ENCODE peak calls at places on chromosome 20, in four cellular contexts. I, P, T and V are unnamed samples.
A peak's percentile ranks its signal among the peaks of the same experiment; 100 is the strongest.

GRCh38 chr20:50980851-50981713 is 22.5 kb downstream of the MOCS3 start:
- DNase-seq in I (peak; percentile 27), P (no peak), T (no peak), V (peak; percentile 45)

GRCh38 chr20:13336308-13337089 is 115.4 kb downstream of the ISM1 start:
- DNase-seq in I (no peak), P (no peak), T (no peak), V (no peak)

GRCh38 chr20:2706688-2707352 is 14.2 kb downstream of the EBF4 start:
- DNase-seq in I (no peak), P (no peak), T (no peak), V (no peak)

GRCh38 chr20:53805895-53806384 is 212.3 kb upstream of the ZNF217 start:
- DNase-seq in I (no peak), P (no peak), T (no peak), V (no peak)

GRCh38 chr20:41232971-41233926 is 84.3 kb downstream of the ZHX3 start:
- DNase-seq in I (no peak), P (no peak), T (no peak), V (no peak)

GRCh38 chr20:8145246-8145639 is 13.2 kb downstream of the PLCB1 start:
- DNase-seq in I (no peak), P (no peak), T (no peak), V (no peak)

GRCh38 chr20:43191946-43192847 is 2.5 kb upstream of the PTPRT start:
- DNase-seq in I (no peak), P (no peak), T (no peak), V (no peak)

GRCh38 chr20:47701612-47702011 is 83.7 kb downstream of the SULF2 start:
- DNase-seq in I (no peak), P (no peak), T (no peak), V (no peak)

GRCh38 chr20:10474606-10475184 is 39.6 kb downstream of the SLX4IP start:
- DNase-seq in I (peak; percentile 35), P (no peak), T (no peak), V (no peak)

GRCh38 chr20:15579703-15580102 is 993.5 kb downstream of the KIF16B start:
- DNase-seq in I (no peak), P (no peak), T (no peak), V (no peak)

GRCh38 chr20:2246081-2246491 is 49.7 kb upstream of the TGM3 start:
- DNase-seq in I (no peak), P (no peak), T (no peak), V (no peak)

GRCh38 chr20:20732641-20733040 is 20.2 kb upstream of the RALGAPA2 start:
- DNase-seq in I (no peak), P (no peak), T (no peak), V (no peak)

GRCh38 chr20:53597521-53598120 is 4.0 kb upstream of the ZNF217 start:
- DNase-seq in I (no peak), P (no peak), T (no peak), V (no peak)

GRCh38 chr20:12372557-12372956 is 454.9 kb downstream of the BTBD3 start:
- DNase-seq in I (no peak), P (no peak), T (no peak), V (no peak)

GRCh38 chr20:37643400-37643799 is 50.4 kb upstream of the CTNNBL1 start:
- DNase-seq in I (no peak), P (no peak), T (no peak), V (no peak)

GRCh38 chr20:19913927-19914614 is 103.1 kb upstream of the NAA20 start:
- DNase-seq in I (no peak), P (no peak), T (no peak), V (no peak)

GRCh38 chr20:10769700-10770099 is 95.9 kb upstream of the JAG1 start:
- DNase-seq in I (no peak), P (no peak), T (no peak), V (no peak)

GRCh38 chr20:33032555-33032954 is 1.1 kb downstream of the BPIFB6 start:
- DNase-seq in I (no peak), P (no peak), T (no peak), V (no peak)
- H3K4me1 ChIP-seq in I (no peaks in the 10 kb centered on the region), P (no peaks in the 10 kb centered on the region), T (no peaks in the 10 kb centered on the region), V (no peaks in the 10 kb centered on the region)

DNA sequence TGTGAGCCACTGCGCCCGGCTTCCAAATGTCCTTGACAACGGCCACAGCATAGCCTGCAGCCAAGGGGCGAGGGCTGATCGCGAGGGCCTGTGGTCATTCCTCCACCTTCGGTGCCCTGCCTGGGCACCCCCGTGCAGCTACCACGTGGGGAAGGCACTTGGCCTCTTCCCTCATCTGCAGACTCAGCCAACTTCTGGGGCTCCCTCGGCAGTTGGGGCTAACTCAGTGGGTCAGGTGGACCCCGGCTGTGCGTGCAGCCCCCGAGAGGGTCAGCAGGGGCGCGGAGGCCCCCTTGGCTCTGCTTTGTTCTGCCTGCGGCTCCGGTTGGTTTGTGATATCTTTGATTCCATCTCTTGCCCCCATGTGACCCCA is 52.9 kb upstream of the BHLHE23 start:
- DNase-seq in I (peak; percentile 4), P (no peak), T (peak; percentile 24), V (no peak)
- H3K4me1 ChIP-seq in I (no peaks in the 10 kb centered on the region), P (no peaks in the 10 kb centered on the region), T (no peaks in the 10 kb centered on the region), V (no peaks in the 10 kb centered on the region)

GRCh38 chr20:58903636-58904035 is 51.1 kb downstream of the GNAS start:
- DNase-seq in I (no peak), P (no peak), T (no peak), V (no peak)
- H3K4me1 ChIP-seq in I (peaks cover 69% of the 10 kb centered on the region), P (peaks cover 17% of the 10 kb centered on the region), T (peaks cover 19% of the 10 kb centered on the region), V (peaks cover 34% of the 10 kb centered on the region)

GRCh38 chr20:32111287-32111686 is 1.8 kb downstream of the TM9SF4 start:
- DNase-seq in I (no peak), P (no peak), T (no peak), V (no peak)

GRCh38 chr20:32111763-32112162 is 2.2 kb downstream of the TM9SF4 start:
- DNase-seq in I (no peak), P (no peak), T (no peak), V (no peak)

GRCh38 chr20:32110173-32110704 is 725 bp downstream of the TM9SF4 start:
- DNase-seq in I (no peak), P (no peak), T (no peak), V (no peak)

GRCh38 chr20:32109392-32110172 is at the start of gene TM9SF4:
- DNase-seq in I (peak; percentile 87), P (peak; percentile 72), T (peak; percentile 92), V (peak; percentile 94)

GRCh38 chr20:32110727-32111126 is 1.2 kb downstream of the TM9SF4 start:
- DNase-seq in I (no peak), P (no peak), T (no peak), V (no peak)
- H3K4me1 ChIP-seq in I (peaks cover 17% of the 10 kb centered on the region), P (peaks cover 15% of the 10 kb centered on the region), T (peaks cover 29% of the 10 kb centered on the region), V (peaks cover 39% of the 10 kb centered on the region)

GRCh38 chr20:34390769-34391447 is 27.8 kb downstream of the ITCH start:
- DNase-seq in I (no peak), P (peak; percentile 6), T (peak; percentile 55), V (peak; percentile 62)

GRCh38 chr20:34388000-34388399 is 24.9 kb downstream of the ITCH start:
- DNase-seq in I (no peak), P (no peak), T (no peak), V (no peak)

GRCh38 chr20:34385464-34385863 is 22.4 kb downstream of the ITCH start:
- DNase-seq in I (no peak), P (no peak), T (no peak), V (no peak)

GRCh38 chr20:34389206-34389953 is 26.3 kb downstream of the ITCH start:
- DNase-seq in I (no peak), P (no peak), T (no peak), V (no peak)

GRCh38 chr20:34388678-34389077 is 25.6 kb downstream of the ITCH start:
- DNase-seq in I (no peak), P (no peak), T (no peak), V (no peak)
- H3K4me1 ChIP-seq in I (peaks cover 35% of the 10 kb centered on the region), P (peaks cover 6% of the 10 kb centered on the region), T (peaks cover 20% of the 10 kb centered on the region), V (peaks cover 10% of the 10 kb centered on the region)

DNA sequence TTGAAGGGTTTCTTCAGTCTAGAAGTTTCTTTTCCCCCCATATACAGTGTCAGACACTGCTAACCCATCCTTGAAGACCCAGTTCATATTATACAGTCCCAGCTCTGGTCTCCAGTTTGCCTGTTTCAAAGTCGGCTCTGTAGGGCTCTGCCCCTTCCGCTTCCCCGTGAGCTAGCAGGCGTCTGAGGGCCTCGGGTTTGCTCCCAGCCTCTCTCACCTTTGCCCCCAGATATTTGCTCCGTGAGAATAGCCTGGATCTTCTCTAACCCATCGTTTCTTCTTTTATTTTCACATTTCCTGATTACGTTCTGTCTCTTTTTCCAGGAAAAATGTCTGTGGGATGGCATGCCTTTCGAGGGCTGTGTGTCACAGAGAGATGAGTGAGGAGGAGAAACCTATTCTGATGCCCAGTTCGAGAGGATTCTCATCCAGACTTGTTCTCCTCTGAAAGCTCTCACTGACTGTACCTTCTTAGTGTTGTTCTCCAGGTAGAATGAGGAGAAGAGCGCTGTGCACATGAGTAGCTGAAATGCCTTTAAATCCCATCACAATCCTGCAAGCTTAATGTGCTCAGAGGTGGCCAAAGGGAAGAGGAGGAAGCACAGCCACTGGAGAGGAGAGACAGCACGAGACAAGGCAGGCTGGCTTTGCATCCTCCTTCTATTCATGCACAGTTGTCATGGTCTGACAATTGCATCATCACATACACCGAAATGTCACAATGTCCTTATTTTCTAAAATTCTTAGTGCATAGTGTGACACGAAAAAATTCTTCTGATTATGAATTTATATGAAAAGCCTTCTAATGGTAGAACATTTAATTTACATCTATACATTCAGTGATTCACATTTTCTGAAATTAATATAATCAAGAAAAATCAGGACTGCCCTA is 171.1 kb downstream of the FOXA2 start:
- DNase-seq in I (no peak), P (no peak), T (no peak), V (no peak)
- H3K4me1 ChIP-seq in I (no peaks in the 10 kb centered on the region), P (no peaks in the 10 kb centered on the region), T (no peaks in the 10 kb centered on the region), V (no peaks in the 10 kb centered on the region)

GRCh38 chr20:25247666-25248500 is at the start of gene PYGB:
- DNase-seq in I (peak; percentile 79), P (peak; percentile 56), T (peak; percentile 89), V (peak; percentile 63)
- H3K4me1 ChIP-seq in I (peaks cover 26% of the 10 kb centered on the region), P (peaks cover 16% of the 10 kb centered on the region), T (peaks cover 34% of the 10 kb centered on the region), V (peaks cover 30% of the 10 kb centered on the region)

GRCh38 chr20:32742322-32743236 is 688 bp downstream of the COMMD7 start:
- DNase-seq in I (peak; percentile 11), P (no peak), T (no peak), V (no peak)

GRCh38 chr20:32737371-32738223 is 5.7 kb downstream of the COMMD7 start:
- DNase-seq in I (no peak), P (no peak), T (no peak), V (peak; percentile 63)

GRCh38 chr20:32741151-32741550 is 2.1 kb downstream of the COMMD7 start:
- DNase-seq in I (no peak), P (no peak), T (no peak), V (no peak)

GRCh38 chr20:32743237-32744112 is at the start of gene COMMD7:
- DNase-seq in I (peak; percentile 76), P (peak; percentile 29), T (peak; percentile 75), V (peak; percentile 66)
- H3K4me1 ChIP-seq in I (peaks cover 12% of the 10 kb centered on the region), P (peaks cover 19% of the 10 kb centered on the region), T (peaks cover 11% of the 10 kb centered on the region), V (peaks cover 33% of the 10 kb centered on the region)

GRCh38 chr20:22779878-22780277 is 195.5 kb upstream of the FOXA2 start:
- DNase-seq in I (no peak), P (no peak), T (no peak), V (no peak)

GRCh38 chr20:22776369-22776768 is 192.0 kb upstream of the FOXA2 start:
- DNase-seq in I (no peak), P (no peak), T (no peak), V (no peak)

GRCh38 chr20:22781869-22782268 is 197.5 kb upstream of the FOXA2 start:
- DNase-seq in I (no peak), P (no peak), T (no peak), V (no peak)
- H3K4me1 ChIP-seq in I (no peaks in the 10 kb centered on the region), P (no peaks in the 10 kb centered on the region), T (no peaks in the 10 kb centered on the region), V (no peaks in the 10 kb centered on the region)